ENCODE peak calls at places on chromosomes 16 and 17, in ten cellular contexts. F, B, E, O, D, Z, J, V, S and X are unnamed samples.

GRCh38 chr16:71637398-71637797 is 11.4 kb downstream of the MARVELD3 start:
- DNase-seq in V (peak), J (no peak), O (peak), B (no peak), S (no peak), Z (peak), E (no peak), D (peak), F (no peak), X (no peak)

GRCh38 chr17:16328997-16329396 is 24.3 kb downstream of the CENPV start:
- DNase-seq in Z (no peak), B (no peak), V (peak), S (no peak), F (no peak), O (peak), E (no peak), J (no peak), D (no peak), X (no peak)

GRCh38 chr17:81564778-81565177 is 12.6 kb upstream of the FAAP100 start:
- DNase-seq in Z (no peak), B (no peak), S (no peak), J (no peak), F (no peak), V (no peak), D (no peak), O (no peak), E (no peak), X (no peak)

GRCh38 chr16:66262253-66263167 is 104.0 kb upstream of the CDH5 start:
- DNase-seq in Z (peak), V (peak), E (no peak), S (peak), D (peak), J (no peak), O (no peak), F (peak), B (peak), X (no peak)

GRCh38 chr16:73565263-73565662 is 517.3 kb upstream of the ZFHX3 start:
- DNase-seq in F (no peak), E (no peak), Z (no peak), O (peak), V (no peak), D (no peak), B (no peak), J (no peak), S (no peak), X (peak)

GRCh38 chr16:6335072-6335471 is 997.6 kb upstream of the RBFOX1 start:
- DNase-seq in D (no peak), S (no peak), Z (no peak), E (no peak), F (no peak), J (no peak), V (no peak), O (peak), B (no peak), X (peak)

GRCh38 chr16:3610698-3611144 is 685 bp downstream of the SLX4 start:
- DNase-seq in Z (no peak), V (peak), E (no peak), O (no peak), S (no peak), F (no peak), D (peak), J (no peak), B (no peak), X (no peak)

GRCh38 chr17:31269597-31269996 is 27.4 kb downstream of the OMG start:
- DNase-seq in Z (peak), D (peak), S (no peak), B (peak), V (peak), O (peak), E (no peak), J (no peak), F (no peak), X (peak)

GRCh38 chr16:47990676-47991075 is 165.1 kb downstream of the ABCC12 start:
- DNase-seq in Z (no peak), S (no peak), B (no peak), F (no peak), E (no peak), J (no peak), D (no peak), O (no peak), V (no peak), X (no peak)

GRCh38 chr17:17355426-17355825 is 52.3 kb downstream of the NT5M start:
- DNase-seq in Z (no peak), D (no peak), F (peak), E (no peak), J (no peak), O (no peak), S (no peak), V (no peak), B (no peak), X (no peak)

DNA sequence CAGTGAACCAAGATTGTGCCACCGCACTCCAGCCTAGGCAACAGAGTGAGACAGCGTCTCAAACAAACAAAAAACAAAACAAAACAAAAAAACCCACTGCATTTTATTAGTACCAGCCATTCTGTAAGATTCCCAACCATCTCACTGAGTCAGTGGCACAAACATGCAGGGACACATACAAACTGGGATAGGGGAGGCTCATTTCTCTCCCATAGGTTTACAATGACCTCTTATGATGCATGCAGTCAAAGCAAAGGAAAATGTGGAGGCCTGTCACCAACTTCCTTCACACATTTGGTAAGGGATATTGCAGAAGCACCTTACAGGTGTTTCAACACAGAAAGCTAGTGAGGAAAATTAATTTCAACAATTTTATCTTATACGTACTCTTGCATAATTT is 12.4 kb upstream of the STRADA start:
- DNase-seq in B (no peak), F (no peak), D (no peak), O (no peak), J (no peak), Z (no peak), V (no peak), E (no peak), S (no peak), X (no peak)
- H3K4me3 ChIP-seq in B (no peak), F (no peak), D (no peak), O (no peak), J (no peak), Z (no peak), V (no peak), E (no peak), S (no peak), X (no peak)

GRCh38 chr16:87921236-87921773 is 15.0 kb downstream of the CA5A start:
- DNase-seq in B (peak), E (no peak), O (no peak), D (no peak), V (no peak), S (no peak), J (no peak), Z (no peak), F (no peak), X (no peak)

GRCh38 chr16:87917503-87917902 is 18.8 kb downstream of the CA5A start:
- DNase-seq in O (no peak), F (no peak), D (no peak), Z (no peak), J (no peak), B (no peak), V (no peak), E (no peak), S (no peak), X (no peak)

GRCh38 chr16:87919681-87919994 is 16.7 kb downstream of the CA5A start:
- DNase-seq in J (no peak), O (no peak), E (no peak), B (no peak), Z (no peak), V (no peak), D (no peak), S (no peak), F (no peak), X (no peak)

GRCh38 chr16:87918866-87919680 is 17.3 kb downstream of the CA5A start:
- DNase-seq in J (no peak), D (peak), Z (no peak), O (no peak), S (peak), V (peak), B (peak), F (peak), E (no peak), X (no peak)

DNA sequence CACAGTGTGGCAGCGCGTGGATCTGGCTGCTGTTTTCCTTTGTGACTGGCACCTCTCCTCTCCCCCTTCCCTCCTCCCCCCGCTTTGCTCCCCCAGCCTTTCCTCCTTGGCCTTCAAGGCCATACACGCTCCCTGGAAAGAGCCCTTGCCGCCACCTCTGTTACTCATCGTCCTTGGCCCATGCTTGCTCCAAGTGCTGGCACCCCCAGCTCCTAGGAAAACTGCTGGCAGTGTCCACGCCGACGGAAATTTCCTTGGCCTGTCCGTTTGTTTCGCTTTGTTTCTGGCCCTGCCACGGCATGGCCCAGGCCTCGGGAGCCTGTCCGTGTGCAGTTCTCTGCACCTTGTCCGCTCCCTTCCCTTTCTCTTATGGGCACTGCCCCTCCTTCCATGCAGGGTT is 18.0 kb downstream of the CA5A start:
- DNase-seq in Z (no peak), F (peak), D (peak), S (no peak), E (no peak), O (no peak), J (no peak), V (peak), B (peak), X (no peak)
- H3K4me3 ChIP-seq in Z (no peak), F (no peak), D (no peak), S (no peak), E (no peak), O (no peak), J (no peak), V (peak), B (no peak), X (no peak)

GRCh38 chr16:4935231-4935855 is 1.6 kb downstream of the PPL start:
- DNase-seq in V (peak), S (peak), O (no peak), Z (no peak), F (peak), B (peak), E (no peak), D (peak), J (peak), X (no peak)
- H3K4me3 ChIP-seq in V (peak), S (no peak), O (no peak), Z (no peak), F (peak), B (no peak), E (no peak), D (peak), J (peak), X (peak)

DNA sequence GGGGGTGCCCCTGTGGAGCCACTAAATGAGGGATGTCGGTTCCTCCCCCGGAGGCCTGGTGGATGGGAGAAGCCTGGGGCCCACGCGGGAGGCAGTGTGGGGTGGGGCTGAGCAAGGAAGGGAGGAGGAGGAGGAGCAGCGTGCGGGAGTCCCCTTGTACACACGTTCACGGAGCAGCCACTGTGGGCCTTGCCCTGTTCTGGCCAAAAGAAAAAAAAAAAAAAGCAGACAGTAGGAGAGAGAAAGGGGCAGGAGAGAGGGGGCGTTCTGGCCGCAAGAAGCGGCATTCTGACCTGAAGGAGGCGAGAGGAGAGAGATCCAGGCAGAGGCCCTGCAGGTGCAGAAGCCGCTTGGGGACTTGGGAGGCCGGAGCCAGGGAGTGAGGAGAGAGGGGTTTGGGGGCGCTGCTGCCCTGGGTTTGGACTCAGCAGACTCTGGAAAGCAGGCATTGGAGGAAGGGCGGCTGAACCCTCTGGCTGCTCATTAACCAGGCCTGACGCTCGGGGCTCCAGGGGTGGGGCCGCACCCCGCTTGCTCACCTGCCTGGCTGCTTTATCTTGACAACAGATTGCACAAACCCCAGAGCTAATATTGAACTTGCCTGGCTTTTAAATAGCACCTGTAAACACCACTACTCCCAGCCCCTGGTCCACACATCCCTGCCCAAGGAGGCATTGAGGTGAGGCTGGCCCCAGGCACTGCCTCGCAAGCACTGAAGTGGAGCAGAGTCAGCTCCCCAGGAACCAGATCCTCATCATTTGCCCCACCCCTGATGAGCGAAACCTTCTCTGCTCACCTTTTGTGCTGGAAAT is 190.5 kb upstream of the GSE1 start:
- DNase-seq in Z (no peak), S (no peak), O (no peak), B (peak), V (peak), D (no peak), F (no peak), J (peak), E (no peak), X (peak)
- H3K4me3 ChIP-seq in Z (no peak), S (no peak), O (no peak), B (no peak), V (no peak), D (no peak), F (no peak), J (no peak), E (no peak), X (peak)

GRCh38 chr17:45431531-45432404 is 902 bp downstream of the ARHGAP27 start:
- DNase-seq in B (peak), D (peak), S (peak), O (peak), V (peak), J (peak), F (peak), Z (peak), E (peak), X (peak)
- H3K4me3 ChIP-seq in B (no peak), D (peak), S (peak), O (peak), V (peak), J (peak), F (peak), Z (peak), E (peak), X (peak)

GRCh38 chr16:29663829-29664132 is 734 bp downstream of the SPN start:
- DNase-seq in S (no peak), J (no peak), B (no peak), O (no peak), Z (no peak), F (no peak), D (no peak), E (no peak), V (no peak), X (no peak)

GRCh38 chr16:29663020-29663828 is at the start of gene SPN:
- DNase-seq in B (no peak), F (no peak), Z (no peak), J (peak), S (no peak), D (no peak), E (peak), V (no peak), O (no peak), X (no peak)

GRCh38 chr16:29662000-29662728 is 883 bp upstream of the SPN start:
- DNase-seq in D (no peak), J (no peak), Z (no peak), B (no peak), V (no peak), S (no peak), O (no peak), F (no peak), E (no peak), X (no peak)

GRCh38 chr16:29664133-29664912 is 1.3 kb downstream of the SPN start:
- DNase-seq in D (no peak), B (peak), F (no peak), V (no peak), E (peak), Z (no peak), S (no peak), J (peak), O (no peak), X (no peak)

GRCh38 chr16:29662729-29663019 is 373 bp upstream of the SPN start:
- DNase-seq in E (peak), B (no peak), Z (no peak), O (no peak), V (no peak), D (no peak), S (no peak), J (peak), F (no peak), X (no peak)
- H3K4me3 ChIP-seq in E (peak), B (no peak), Z (no peak), O (no peak), V (no peak), D (no peak), S (peak), J (peak), F (no peak), X (no peak)

GRCh38 chr16:23400387-23400930 is 52.5 kb downstream of the COG7 start:
- DNase-seq in J (no peak), O (no peak), Z (no peak), E (no peak), D (no peak), F (no peak), V (no peak), B (no peak), S (no peak), X (no peak)
- H3K4me3 ChIP-seq in J (no peak), O (no peak), Z (no peak), E (no peak), D (no peak), F (no peak), V (no peak), B (no peak), S (no peak), X (no peak)

DNA sequence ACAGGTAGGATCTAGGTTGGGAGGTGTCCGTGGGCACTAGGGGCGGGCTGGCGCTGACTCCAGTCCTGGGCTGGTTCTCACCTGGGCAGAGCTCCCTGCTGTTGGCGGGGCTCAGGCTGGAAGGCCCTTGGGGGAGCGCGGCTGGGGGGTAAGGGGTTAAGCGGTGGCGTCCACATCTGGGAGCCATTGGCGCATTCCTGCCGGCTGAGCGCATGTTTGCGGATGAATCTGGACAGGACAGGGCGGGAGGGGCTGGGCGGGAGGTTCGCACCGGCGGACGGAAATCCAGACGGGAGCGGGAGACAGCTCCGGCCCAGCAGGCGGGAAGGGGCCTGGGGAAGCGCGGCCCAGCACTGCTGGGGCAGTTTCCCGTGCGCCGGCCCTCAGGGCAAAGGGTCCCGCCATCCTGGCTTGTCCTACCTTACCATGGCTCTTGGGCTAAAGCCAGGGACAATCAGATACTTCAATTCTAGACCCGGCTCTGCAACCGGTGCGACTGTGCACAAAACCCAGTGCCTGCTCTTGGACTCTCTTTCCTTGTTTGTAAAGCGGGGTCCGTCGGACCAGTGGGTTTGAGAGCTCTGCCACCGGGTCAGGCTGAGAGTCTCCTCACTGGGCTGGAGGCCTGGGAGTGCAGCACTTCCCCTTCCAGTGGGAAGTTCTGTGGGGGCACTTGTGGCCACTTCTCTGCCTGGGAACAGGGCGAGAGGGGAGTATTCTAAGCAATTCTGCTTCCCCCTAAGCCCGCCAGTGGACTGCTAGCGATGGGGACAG is 7.8 kb downstream of the RARA start:
- DNase-seq in S (peak), D (peak), Z (peak), F (peak), O (no peak), J (peak), E (no peak), B (peak), V (peak), X (peak)
- H3K4me3 ChIP-seq in S (peak), D (peak), Z (no peak), F (peak), O (no peak), J (peak), E (no peak), B (no peak), V (peak), X (peak)

GRCh38 chr17:50147841-50148225 is 2.6 kb downstream of the PPP1R9B start:
- DNase-seq in B (peak), O (no peak), J (no peak), V (peak), E (no peak), F (no peak), D (no peak), S (no peak), Z (no peak), X (no peak)

GRCh38 chr17:50148226-50149098 is 2.0 kb downstream of the PPP1R9B start:
- DNase-seq in B (peak), F (peak), O (peak), J (peak), S (peak), D (peak), E (peak), V (peak), Z (peak), X (peak)

GRCh38 chr17:50145532-50146229 is 4.8 kb downstream of the PPP1R9B start:
- DNase-seq in F (no peak), J (no peak), S (no peak), Z (no peak), O (no peak), D (no peak), V (peak), E (no peak), B (no peak), X (no peak)

GRCh38 chr17:50146230-50146926 is 4.1 kb downstream of the PPP1R9B start:
- DNase-seq in F (no peak), Z (no peak), V (no peak), S (no peak), J (no peak), O (no peak), D (no peak), E (no peak), B (no peak), X (no peak)

GRCh38 chr17:50146927-50147640 is 3.4 kb downstream of the PPP1R9B start:
- DNase-seq in B (no peak), Z (no peak), O (no peak), D (no peak), E (no peak), J (no peak), F (no peak), V (peak), S (no peak), X (no peak)
- H3K4me3 ChIP-seq in B (no peak), Z (peak), O (peak), D (peak), E (peak), J (peak), F (peak), V (peak), S (peak), X (no peak)